ENCODE peak calls at places on chromosomes 1 and 21, in ten cellular contexts. M is aorta, A is stomach, Y is lung, L is heart left ventricle, G is WERI-Rb-1, V is psoas muscle, Q is Karpas-422, U is pancreas, E is adrenal gland. S is an unnamed sample.

GRCh38 chr1:43267818-43268425 is 1.9 kb upstream of the TMEM125 start:
- DNase-seq in M (no peak), A (peak; percentile 23), Y (no peak), L (no peak), G (no peak), V (no peak), Q (no peak), U (no peak), E (no peak), S (no peak)

GRCh38 chr1:64309468-64309867 is 106.0 kb downstream of the UBE2U start:
- DNase-seq in M (no peak), A (no peak), Y (no peak), L (no peak), G (no peak), V (no peak), Q (no peak), U (no peak), E (no peak), S (no peak)

GRCh38 chr21:26177187-26177586 is 6.6 kb upstream of the APP start:
- DNase-seq in M (no peak), A (no peak), Y (no peak), L (peak; percentile 32), G (no peak), V (no peak), Q (no peak), U (no peak), E (no peak), S (no peak)

GRCh38 chr1:219322766-219323165 is 149.1 kb downstream of the LYPLAL1 start:
- DNase-seq in M (no peak), A (no peak), Y (no peak), L (no peak), G (no peak), V (no peak), Q (no peak), U (no peak), E (no peak), S (no peak)

GRCh38 chr1:155977607-155978324 is 581 bp downstream of the ARHGEF2 start:
- DNase-seq in M (no peak), A (no peak), Y (no peak), L (peak; percentile 62), G (peak; percentile 66), V (peak; percentile 70), Q (peak; percentile 63), U (no peak), E (no peak), S (peak; percentile 85)

GRCh38 chr1:76053021-76053420 is 21.5 kb upstream of the ST6GALNAC3 start:
- DNase-seq in M (no peak), A (no peak), Y (no peak), L (no peak), G (no peak), V (no peak), Q (no peak), U (no peak), E (no peak), S (peak; percentile 40)

GRCh38 chr1:37461698-37462436 is 12.5 kb upstream of the ZC3H12A start:
- DNase-seq in M (no peak), A (no peak), Y (no peak), L (no peak), G (no peak), V (no peak), Q (no peak), U (no peak), E (no peak), S (no peak)

GRCh38 chr1:63623952-63624351 is 30.7 kb downstream of the PGM1 start:
- DNase-seq in M (no peak), A (no peak), Y (no peak), L (no peak), G (no peak), V (no peak), Q (no peak), U (no peak), E (no peak), S (no peak)

GRCh38 chr1:8133657-8134430 is 107.7 kb upstream of the ERRFI1 start:
- DNase-seq in M (peak; percentile 84), A (peak; percentile 41), Y (no peak), L (peak; percentile 79), G (no peak), V (peak; percentile 71), Q (no peak), U (peak; percentile 32), E (peak; percentile 58), S (peak; percentile 5)

GRCh38 chr21:45048968-45049367 is 25.4 kb upstream of the ADARB1 start:
- DNase-seq in M (no peak), A (no peak), Y (no peak), L (no peak), G (no peak), V (no peak), Q (no peak), U (no peak), E (no peak), S (peak; percentile 16)

GRCh38 chr1:8120693-8121260 is 94.7 kb upstream of the ERRFI1 start:
- DNase-seq in M (no peak), A (peak; percentile 67), Y (no peak), L (no peak), G (no peak), V (no peak), Q (no peak), U (no peak), E (no peak), S (peak; percentile 12)

DNA sequence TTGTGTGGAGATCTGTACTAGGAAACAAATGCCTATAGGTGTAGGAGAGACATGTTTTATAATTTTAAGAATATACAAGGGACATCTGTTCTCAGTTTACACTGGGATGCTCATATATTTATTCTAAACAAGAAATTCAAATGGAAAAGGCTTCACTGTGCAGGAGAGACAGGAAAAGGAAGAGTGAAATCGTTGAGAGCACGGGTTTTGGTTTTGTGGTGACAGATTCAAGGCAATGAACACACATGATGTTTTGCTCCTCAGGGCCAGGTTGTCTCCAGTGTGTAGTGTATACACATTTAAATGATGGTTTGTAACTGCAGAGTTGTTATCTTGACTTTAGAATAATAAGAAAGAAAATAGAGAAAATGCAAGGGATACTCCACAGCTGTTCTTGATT is 73.7 kb downstream of the S1PR1 start:
- DNase-seq in M (no peak), A (no peak), Y (no peak), L (no peak), G (no peak), V (no peak), Q (no peak), U (no peak), E (no peak), S (no peak)
- H3K4me3 ChIP-seq in M (no peak overlapping the region), A (no peak overlapping the region), Y (no peak overlapping the region), L (no peak overlapping the region), G (no peak overlapping the region), V (no peak overlapping the region), Q (no peak overlapping the region), U (no peak overlapping the region), E (no peak overlapping the region), S (no peak overlapping the region)

DNA sequence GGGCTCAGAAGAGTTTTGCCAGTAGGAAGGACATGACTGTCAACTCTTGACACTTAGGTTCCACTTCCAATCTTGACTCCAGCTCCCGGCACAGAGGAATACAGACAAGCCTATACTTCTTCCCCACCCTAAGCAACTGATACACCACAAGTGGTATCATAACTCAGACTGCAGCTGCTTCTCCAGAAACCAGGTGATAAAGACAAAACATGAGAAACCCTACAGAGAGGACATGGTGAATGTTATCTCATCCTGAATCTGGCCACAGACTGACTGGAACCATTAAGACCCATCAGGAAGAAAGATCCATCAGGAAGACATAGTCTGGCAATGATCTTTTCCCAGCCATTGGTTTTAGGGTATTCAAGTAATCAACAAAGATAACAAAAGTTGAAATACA is 13.8 kb downstream of the PAXBP1 start:
- DNase-seq in M (no peak), A (no peak), Y (no peak), L (no peak), G (no peak), V (no peak), Q (no peak), U (no peak), E (no peak), S (no peak)
- H3K36me3 ChIP-seq in M (peaks cover 22% of the 10 kb centered on the region), A (peaks cover 96% of the 10 kb centered on the region), Y (peaks cover 22% of the 10 kb centered on the region), L (peaks cover 96% of the 10 kb centered on the region), G (peaks cover 97% of the 10 kb centered on the region), V (peaks cover 98% of the 10 kb centered on the region), Q (peaks cover 82% of the 10 kb centered on the region), U (no peaks in the 10 kb centered on the region), E (no peaks in the 10 kb centered on the region), S (peaks cover 35% of the 10 kb centered on the region)

DNA sequence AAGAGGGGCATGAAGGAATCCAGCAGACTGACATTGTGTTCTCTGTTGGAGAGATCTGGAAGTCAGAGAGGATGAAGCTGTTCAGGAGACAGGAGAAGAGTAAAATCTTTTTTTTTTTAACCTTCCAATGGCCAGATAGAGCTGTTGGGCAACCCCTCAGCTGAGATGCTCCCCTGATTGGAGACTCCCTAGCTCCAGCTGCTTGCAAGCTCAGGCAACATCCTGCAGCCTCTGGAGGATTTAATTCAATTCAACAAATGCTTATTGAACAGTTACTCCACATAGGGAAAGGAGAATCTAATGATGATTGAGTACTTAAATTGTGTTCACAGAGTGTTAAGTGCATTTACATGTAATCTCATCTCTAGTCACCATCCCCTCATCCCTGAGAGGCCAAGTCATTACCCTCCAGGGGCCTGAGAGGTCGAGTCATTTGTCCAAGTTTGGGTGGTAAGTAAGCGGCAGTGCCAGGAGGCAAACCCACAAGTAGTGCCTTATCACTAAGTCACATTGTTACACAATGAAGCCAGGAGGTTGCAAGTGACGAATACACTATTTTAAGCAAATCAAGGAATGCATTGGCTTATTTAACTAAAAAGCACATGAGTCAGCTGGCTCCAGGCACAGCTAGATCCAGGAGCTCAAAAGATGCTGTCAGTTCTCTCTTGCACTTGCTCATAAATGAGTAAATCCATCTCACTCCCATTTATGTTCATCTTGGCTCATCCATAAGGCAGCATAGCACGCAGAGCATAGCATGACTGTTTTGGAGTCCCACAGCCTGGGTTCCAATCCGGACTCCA is 64.2 kb downstream of the OPTC start:
- DNase-seq in M (peak; percentile 85), A (peak; percentile 48), Y (peak; percentile 61), L (peak; percentile 64), G (no peak), V (peak; percentile 76), Q (no peak), U (no peak), E (peak; percentile 76), S (no peak)
- H3K4me3 ChIP-seq in M (no peak overlapping the region), A (no peak overlapping the region), Y (no peak overlapping the region), L (no peak overlapping the region), G (no peak overlapping the region), V (no peak overlapping the region), Q (no peak overlapping the region), U (no peak overlapping the region), E (no peak overlapping the region), S (no peak overlapping the region)

GRCh38 chr1:44643721-44644330 is 30.5 kb downstream of the TMEM53 start:
- DNase-seq in M (no peak), A (no peak), Y (no peak), L (no peak), G (no peak), V (no peak), Q (no peak), U (no peak), E (no peak), S (no peak)

GRCh38 chr1:44644806-44645205 is 29.5 kb downstream of the TMEM53 start:
- DNase-seq in M (no peak), A (no peak), Y (no peak), L (no peak), G (no peak), V (peak; percentile 40), Q (no peak), U (no peak), E (peak; percentile 60), S (no peak)

GRCh38 chr1:44646711-44647110 is 27.6 kb downstream of the TMEM53 start:
- DNase-seq in M (no peak), A (no peak), Y (no peak), L (no peak), G (no peak), V (peak; percentile 18), Q (no peak), U (no peak), E (no peak), S (no peak)

GRCh38 chr1:44646276-44646675 is 28.0 kb downstream of the TMEM53 start:
- DNase-seq in M (no peak), A (no peak), Y (no peak), L (no peak), G (no peak), V (peak; percentile 72), Q (no peak), U (no peak), E (peak; percentile 84), S (no peak)

GRCh38 chr1:44645466-44646244 is 28.6 kb downstream of the TMEM53 start:
- DNase-seq in M (peak; percentile 86), A (peak; percentile 38), Y (no peak), L (no peak), G (no peak), V (peak; percentile 89), Q (no peak), U (no peak), E (peak; percentile 93), S (no peak)
- H3K36me3 ChIP-seq in M (no peaks in the 10 kb centered on the region), A (peaks cover 97% of the 10 kb centered on the region), Y (peaks cover 93% of the 10 kb centered on the region), L (peaks cover 99% of the 10 kb centered on the region), G (peaks cover 90% of the 10 kb centered on the region), V (peaks cover 78% of the 10 kb centered on the region), Q (peaks cover 10% of the 10 kb centered on the region), U (peaks cover 14% of the 10 kb centered on the region), E (no peaks in the 10 kb centered on the region), S (peaks cover 51% of the 10 kb centered on the region)